ENCODE peak calls at places on chromosomes 12 and 14, in ten cellular contexts. O, S, M, E, H, Y, I, F, A and T are unnamed samples. For H3K4me1, the result is how much of the 10 kb centered on the place peaks cover.

GRCh38 chr14:23632461-23633159 is 3.6 kb upstream of the DHRS2 start:
- DNase-seq in O (no peak), S (no peak), M (peak), E (no peak), H (no peak), Y (no peak), I (no peak), F (no peak), A (no peak), T (no peak)

GRCh38 chr12:34299802-34300193 is 277.5 kb downstream of the ALG10 start:
- DNase-seq in O (no peak), S (no peak), M (no peak), E (no peak), H (no peak), Y (peak), I (no peak), F (no peak), A (no peak), T (no peak)

GRCh38 chr12:130677957-130678558 is 38.0 kb downstream of the RIMBP2 start:
- DNase-seq in O (peak), S (no peak), M (no peak), E (no peak), H (no peak), Y (no peak), I (no peak), F (no peak), A (no peak), T (no peak)

GRCh38 chr14:77044776-77045569 is 16.5 kb upstream of the IRF2BPL start:
- DNase-seq in O (peak), S (peak), M (no peak), E (no peak), H (peak), Y (no peak), I (no peak), F (no peak), A (no peak), T (no peak)

GRCh38 chr12:89962648-89963047 is 254.0 kb upstream of the ATP2B1 start:
- DNase-seq in O (peak), S (no peak), M (no peak), E (no peak), H (peak), Y (no peak), I (no peak), F (no peak), A (no peak), T (no peak)

GRCh38 chr14:36604757-36605505 is 22.5 kb upstream of the NKX2-8 start:
- DNase-seq in O (peak), S (peak), M (peak), E (peak), H (peak), Y (no peak), I (peak), F (no peak), A (no peak), T (no peak)

GRCh38 chr12:94099191-94099983 is 49.0 kb upstream of the PLXNC1 start:
- DNase-seq in O (no peak), S (peak), M (no peak), E (no peak), H (peak), Y (no peak), I (peak), F (no peak), A (no peak), T (no peak)

GRCh38 chr14:105974902-105975301 is 448.5 kb downstream of the TMEM121 start:
- DNase-seq in O (peak), S (no peak), M (no peak), E (no peak), H (no peak), Y (no peak), I (no peak), F (peak), A (no peak), T (no peak)

GRCh38 chr12:6943719-6944380 is at the start of the genes C12orf57 and RNU7-1:
- DNase-seq in O (peak), S (peak), M (peak), E (peak), H (peak), Y (no peak), I (peak), F (peak), A (peak), T (peak)

GRCh38 chr12:63151898-63152700 is 1.1 kb upstream of the AVPR1A start:
- DNase-seq in O (peak), S (peak), M (no peak), E (peak), H (peak), Y (no peak), I (peak), F (no peak), A (no peak), T (peak)

GRCh38 chr12:18595406-18595805 is 142.4 kb downstream of the PLCZ1 start:
- DNase-seq in O (no peak), S (peak), M (no peak), E (no peak), H (no peak), Y (no peak), I (no peak), F (no peak), A (no peak), T (no peak)

GRCh38 chr12:106914796-106915634 is 40.7 kb upstream of the TMEM263 start:
- DNase-seq in O (no peak), S (no peak), M (no peak), E (no peak), H (no peak), Y (no peak), I (no peak), F (no peak), A (peak), T (no peak)

GRCh38 chr14:67360469-67361206 is 510 bp downstream of the EIF2S1 start:
- DNase-seq in O (no peak), S (no peak), M (no peak), E (no peak), H (no peak), Y (no peak), I (no peak), F (no peak), A (no peak), T (no peak)

GRCh38 chr14:67358914-67359313 is 690 bp downstream of the ATP6V1D start:
- DNase-seq in O (no peak), S (peak), M (no peak), E (no peak), H (no peak), Y (no peak), I (no peak), F (no peak), A (no peak), T (no peak)

GRCh38 chr14:67357583-67358354 is 1.8 kb downstream of the ATP6V1D start:
- DNase-seq in O (no peak), S (no peak), M (no peak), E (no peak), H (no peak), Y (no peak), I (peak), F (no peak), A (no peak), T (no peak)

GRCh38 chr14:67359319-67359774 is 257 bp downstream of the ATP6V1D start:
- DNase-seq in O (peak), S (peak), M (no peak), E (peak), H (no peak), Y (peak), I (peak), F (no peak), A (no peak), T (no peak)

GRCh38 chr14:67359775-67360468 is at the start of the genes ATP6V1D and EIF2S1:
- DNase-seq in O (peak), S (peak), M (peak), E (peak), H (peak), Y (peak), I (peak), F (peak), A (peak), T (peak)
- H3K4me1 ChIP-seq in O (under half), S (half or more), M (under half), E (under half), H (under half), Y (under half), I (under half), F (under half), A (under half), T (under half)

GRCh38 chr12:110532644-110533043 is 30.5 kb downstream of the RAD9B start:
- DNase-seq in O (no peak), S (no peak), M (no peak), E (no peak), H (no peak), Y (no peak), I (no peak), F (no peak), A (no peak), T (no peak)
- H3K4me1 ChIP-seq in O (under half), S (under half), M (under half), E (half or more), H (under half), Y (under half), I (under half), F (under half), A (half or more), T (under half)

GRCh38 chr14:22551597-22551982 is 37.4 kb downstream of the DAD1 start:
- DNase-seq in O (no peak), S (no peak), M (no peak), E (no peak), H (no peak), Y (no peak), I (no peak), F (no peak), A (no peak), T (no peak)
- H3K4me1 ChIP-seq in O (under half), S (under half), M (under half), E (under half), H (under half), Y (under half), I (under half), F (half or more), A (half or more), T (under half)

DNA sequence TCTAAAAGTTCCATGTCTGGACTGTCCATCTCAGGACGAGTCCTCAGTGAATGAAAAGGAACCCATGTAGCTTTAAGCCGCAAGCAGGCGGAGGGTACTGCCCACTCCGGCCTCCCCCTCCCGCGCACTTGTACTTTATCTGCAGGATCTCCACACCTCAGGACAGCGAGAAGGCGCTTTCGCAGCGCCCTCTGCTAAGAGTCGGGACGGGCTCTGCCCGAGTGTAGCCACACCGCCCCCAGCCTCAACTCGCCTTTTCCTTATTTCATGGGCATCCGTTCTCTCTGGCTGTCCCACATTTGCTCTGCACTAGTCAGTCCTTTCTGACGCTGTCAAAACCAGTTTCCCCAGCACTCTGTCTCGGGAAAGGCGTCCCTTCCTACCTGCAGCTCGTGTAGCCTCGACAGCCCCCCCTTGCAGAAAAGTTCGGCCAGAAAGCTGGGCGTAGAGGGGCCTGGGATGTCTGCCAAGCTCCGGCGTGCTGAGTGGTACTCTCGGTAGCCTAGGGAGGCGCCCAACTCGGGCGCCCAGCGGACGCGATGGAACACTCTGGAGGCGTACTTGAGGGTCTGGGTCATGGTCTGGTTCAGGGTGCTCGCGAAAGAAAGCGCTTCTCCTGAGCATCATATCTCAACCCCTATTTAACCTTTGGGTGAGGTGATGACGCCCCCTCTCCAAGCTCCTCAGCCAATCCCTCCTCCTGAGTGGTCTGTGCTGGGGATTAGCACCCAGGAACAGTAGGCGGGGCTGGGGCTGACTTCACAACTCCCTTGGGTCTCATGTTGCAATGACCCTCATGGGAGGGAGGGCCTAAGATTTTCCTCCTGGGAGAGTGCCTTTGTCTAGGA is at the start of gene CYP27B1:
- DNase-seq in O (no peak), S (peak), M (no peak), E (peak), H (no peak), Y (no peak), I (peak), F (no peak), A (no peak), T (no peak)
- H3K4me1 ChIP-seq in O (under half), S (under half), M (under half), E (under half), H (under half), Y (under half), I (under half), F (under half), A (under half), T (under half)

GRCh38 chr14:51869426-51870113 is 9.2 kb downstream of the GNG2 start:
- DNase-seq in O (no peak), S (no peak), M (no peak), E (no peak), H (no peak), Y (no peak), I (no peak), F (peak), A (no peak), T (no peak)

GRCh38 chr14:51868405-51868804 is 8.0 kb downstream of the GNG2 start:
- DNase-seq in O (no peak), S (no peak), M (no peak), E (no peak), H (no peak), Y (no peak), I (no peak), F (no peak), A (no peak), T (no peak)

GRCh38 chr14:51870620-51871019 is 10.2 kb downstream of the GNG2 start:
- DNase-seq in O (no peak), S (no peak), M (no peak), E (no peak), H (no peak), Y (no peak), I (no peak), F (no peak), A (no peak), T (no peak)

GRCh38 chr14:51865953-51866747 is 5.7 kb downstream of the GNG2 start:
- DNase-seq in O (no peak), S (no peak), M (no peak), E (no peak), H (no peak), Y (no peak), I (no peak), F (no peak), A (no peak), T (no peak)

GRCh38 chr14:51867753-51868152 is 7.3 kb downstream of the GNG2 start:
- DNase-seq in O (no peak), S (peak), M (no peak), E (no peak), H (no peak), Y (no peak), I (peak), F (no peak), A (no peak), T (no peak)
- H3K4me1 ChIP-seq in O (under half), S (under half), M (under half), E (under half), H (under half), Y (under half), I (under half), F (half or more), A (half or more), T (under half)

DNA sequence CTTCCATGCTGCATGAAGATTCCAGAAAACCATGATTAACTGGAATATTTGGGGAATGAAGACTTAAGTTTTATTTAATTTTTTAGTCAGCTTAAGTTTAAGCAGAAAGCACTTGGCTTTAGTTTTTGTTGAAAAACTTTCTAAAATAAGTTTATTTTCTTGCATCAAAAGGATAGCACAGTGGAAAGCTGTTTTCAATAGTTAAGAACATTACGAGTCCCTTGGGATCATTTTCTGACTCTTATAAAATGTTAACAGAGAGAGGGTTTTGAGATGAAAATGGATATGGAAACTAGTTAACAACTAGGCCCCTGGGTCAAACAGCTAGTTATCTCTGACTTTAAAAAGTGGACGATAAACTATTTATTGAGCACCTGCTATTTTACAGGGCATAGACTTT is 181.9 kb upstream of the SLC38A2 start:
- DNase-seq in O (no peak), S (peak), M (no peak), E (no peak), H (no peak), Y (no peak), I (no peak), F (no peak), A (no peak), T (no peak)
- H3K4me1 ChIP-seq in O (under half), S (half or more), M (under half), E (under half), H (under half), Y (under half), I (under half), F (under half), A (under half), T (under half)

GRCh38 chr12:14958361-14959125 is 2.9 kb downstream of the ARHGDIB start:
- DNase-seq in O (no peak), S (no peak), M (no peak), E (no peak), H (no peak), Y (no peak), I (no peak), F (no peak), A (no peak), T (no peak)
- H3K4me1 ChIP-seq in O (under half), S (under half), M (under half), E (under half), H (half or more), Y (under half), I (under half), F (half or more), A (under half), T (under half)

GRCh38 chr14:96508900-96509299 is 6.7 kb downstream of the PAPOLA start:
- DNase-seq in O (no peak), S (no peak), M (no peak), E (no peak), H (no peak), Y (no peak), I (no peak), F (no peak), A (no peak), T (no peak)

GRCh38 chr14:96509457-96510090 is 7.4 kb downstream of the PAPOLA start:
- DNase-seq in O (no peak), S (no peak), M (no peak), E (no peak), H (no peak), Y (no peak), I (no peak), F (no peak), A (no peak), T (no peak)

GRCh38 chr14:96511146-96511545 is 9.0 kb downstream of the PAPOLA start:
- DNase-seq in O (no peak), S (no peak), M (no peak), E (no peak), H (no peak), Y (no peak), I (no peak), F (no peak), A (no peak), T (no peak)

GRCh38 chr14:96511667-96512066 is 9.5 kb downstream of the PAPOLA start:
- DNase-seq in O (no peak), S (no peak), M (no peak), E (no peak), H (no peak), Y (no peak), I (no peak), F (no peak), A (no peak), T (no peak)

DNA sequence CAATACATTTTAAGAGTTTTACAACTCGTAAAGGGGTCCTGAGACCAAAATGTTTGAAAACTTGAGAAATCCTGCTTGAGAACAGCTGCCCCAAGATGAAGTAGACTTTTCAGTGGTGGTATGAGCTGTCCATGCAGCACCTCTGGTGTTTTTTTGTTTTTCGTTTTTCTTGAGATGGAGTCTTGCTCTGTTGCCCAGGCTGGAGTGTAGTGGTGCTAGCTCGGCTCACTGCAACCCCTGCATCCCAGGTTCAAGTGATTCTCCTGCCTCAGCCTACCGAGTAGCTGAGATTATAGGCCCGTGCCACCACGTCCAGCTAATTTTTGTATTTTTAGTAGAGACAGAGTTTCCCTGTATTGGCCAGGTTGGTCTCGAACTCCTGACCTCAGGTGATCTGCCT is 5.5 kb downstream of the PAPOLA start:
- DNase-seq in O (no peak), S (no peak), M (no peak), E (no peak), H (no peak), Y (no peak), I (no peak), F (no peak), A (no peak), T (no peak)
- H3K4me1 ChIP-seq in O (under half), S (under half), M (under half), E (under half), H (under half), Y (under half), I (under half), F (under half), A (under half), T (under half)

DNA sequence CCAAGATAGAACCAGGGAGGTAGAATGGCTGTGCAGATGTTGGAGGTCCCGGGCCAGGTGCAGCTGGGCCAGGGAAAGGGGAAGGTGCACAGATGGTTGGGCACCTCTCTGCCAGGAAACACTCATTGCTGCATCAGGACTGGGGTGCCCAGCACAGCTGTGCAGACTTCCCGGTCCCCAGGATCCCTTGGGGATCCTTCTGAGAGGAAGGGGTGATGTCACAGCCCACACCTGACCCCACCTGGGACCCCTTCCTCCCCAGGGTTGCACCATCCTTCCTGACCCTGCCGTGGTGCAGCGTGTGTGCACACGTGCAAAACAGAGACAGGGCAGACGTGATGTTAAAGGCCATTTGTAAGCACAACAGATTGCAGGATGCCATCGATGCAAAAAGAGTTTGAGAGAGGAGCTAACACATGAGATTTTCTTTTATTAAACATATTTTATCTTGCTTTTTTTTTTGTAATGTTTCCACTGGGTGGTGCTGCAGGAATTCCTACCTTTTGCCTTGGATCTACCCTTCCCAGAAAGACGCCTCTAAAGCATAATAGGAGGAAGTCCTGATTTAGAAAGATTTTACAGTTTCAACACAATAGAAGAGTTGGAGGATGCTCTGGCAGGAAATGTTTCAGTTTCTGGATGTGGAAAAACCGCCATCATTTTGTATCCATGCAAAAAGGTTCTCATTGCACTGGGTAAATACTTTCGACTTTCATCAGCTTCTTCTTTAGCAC is 14.8 kb downstream of the ELK3 start:
- DNase-seq in O (peak), S (no peak), M (no peak), E (no peak), H (peak), Y (no peak), I (no peak), F (no peak), A (no peak), T (no peak)
- H3K4me1 ChIP-seq in O (under half), S (under half), M (under half), E (under half), H (half or more), Y (under half), I (under half), F (half or more), A (under half), T (under half)

GRCh38 chr12:13523926-13524325 is 327.4 kb downstream of the EMP1 start:
- DNase-seq in O (no peak), S (no peak), M (no peak), E (no peak), H (no peak), Y (no peak), I (no peak), F (no peak), A (no peak), T (no peak)
- H3K4me1 ChIP-seq in O (under half), S (under half), M (under half), E (under half), H (under half), Y (under half), I (under half), F (under half), A (under half), T (under half)